ENCODE peak calls at places on chromosomes 5 and 9, in ten cellular contexts. One of them, this sample, is unnamed.

GRCh38 chr9:16178294-16178693 is 625.5 kb downstream of the CCDC171 start:
- DNase-seq in brain microvascular endothelial cell: no peak
- DNase-seq in sigmoid colon: no peak
- DNase-seq in spleen: no peak
- DNase-seq in stimulated activated CD8-positive, alpha-beta memory T cell treated with anti-CD3 and anti-CD28 coated beads, Interleukin-15, amount 100 ng/mL, for 1 hour: no peak
- DNase-seq in type B pancreatic cell: no peak
- DNase-seq in NCI-H2081: no peak
- DNase-seq in ovary: no peak
- DNase-seq in AG10803: no peak
- DNase-seq in naive B cell: no peak
- DNase-seq in this sample: no peak

GRCh38 chr9:125701351-125701750 is 5.7 kb downstream of the MAPKAP1 start:
- DNase-seq in brain microvascular endothelial cell: peak
- DNase-seq in sigmoid colon: no peak
- DNase-seq in spleen: no peak
- DNase-seq in stimulated activated CD8-positive, alpha-beta memory T cell treated with anti-CD3 and anti-CD28 coated beads, Interleukin-15, amount 100 ng/mL, for 1 hour: no peak
- DNase-seq in type B pancreatic cell: no peak
- DNase-seq in NCI-H2081: no peak
- DNase-seq in ovary: no peak
- DNase-seq in AG10803: peak
- DNase-seq in naive B cell: no peak
- DNase-seq in this sample: no peak

GRCh38 chr9:93300175-93300572 is 116.2 kb downstream of the WNK2 start:
- DNase-seq in brain microvascular endothelial cell: no peak
- DNase-seq in sigmoid colon: no peak
- DNase-seq in spleen: peak
- DNase-seq in stimulated activated CD8-positive, alpha-beta memory T cell treated with anti-CD3 and anti-CD28 coated beads, Interleukin-15, amount 100 ng/mL, for 1 hour: no peak
- DNase-seq in type B pancreatic cell: peak
- DNase-seq in NCI-H2081: no peak
- DNase-seq in ovary: no peak
- DNase-seq in AG10803: no peak
- DNase-seq in naive B cell: no peak
- DNase-seq in this sample: no peak

GRCh38 chr9:90999425-91000397 is 198.1 kb downstream of the SYK start:
- DNase-seq in brain microvascular endothelial cell: no peak
- DNase-seq in sigmoid colon: no peak
- DNase-seq in spleen: no peak
- DNase-seq in stimulated activated CD8-positive, alpha-beta memory T cell treated with anti-CD3 and anti-CD28 coated beads, Interleukin-15, amount 100 ng/mL, for 1 hour: no peak
- DNase-seq in type B pancreatic cell: no peak
- DNase-seq in NCI-H2081: peak
- DNase-seq in ovary: no peak
- DNase-seq in AG10803: no peak
- DNase-seq in naive B cell: no peak
- DNase-seq in this sample: no peak

GRCh38 chr5:143179126-143179740 is 224.3 kb downstream of the NR3C1 start:
- DNase-seq in brain microvascular endothelial cell: no peak
- DNase-seq in sigmoid colon: no peak
- DNase-seq in spleen: no peak
- DNase-seq in stimulated activated CD8-positive, alpha-beta memory T cell treated with anti-CD3 and anti-CD28 coated beads, Interleukin-15, amount 100 ng/mL, for 1 hour: no peak
- DNase-seq in type B pancreatic cell: no peak
- DNase-seq in NCI-H2081: no peak
- DNase-seq in ovary: no peak
- DNase-seq in AG10803: no peak
- DNase-seq in naive B cell: no peak
- DNase-seq in this sample: no peak

GRCh38 chr5:140109818-140110733 is 3.8 kb upstream of the PURA start:
- DNase-seq in brain microvascular endothelial cell: no peak
- DNase-seq in sigmoid colon: no peak
- DNase-seq in spleen: no peak
- DNase-seq in stimulated activated CD8-positive, alpha-beta memory T cell treated with anti-CD3 and anti-CD28 coated beads, Interleukin-15, amount 100 ng/mL, for 1 hour: no peak
- DNase-seq in type B pancreatic cell: no peak
- DNase-seq in NCI-H2081: no peak
- DNase-seq in ovary: no peak
- DNase-seq in AG10803: no peak
- DNase-seq in naive B cell: no peak
- DNase-seq in this sample: no peak

GRCh38 chr5:73419414-73420390 is 28.9 kb downstream of the FOXD1 start:
- DNase-seq in brain microvascular endothelial cell: peak
- DNase-seq in sigmoid colon: no peak
- DNase-seq in spleen: no peak
- DNase-seq in stimulated activated CD8-positive, alpha-beta memory T cell treated with anti-CD3 and anti-CD28 coated beads, Interleukin-15, amount 100 ng/mL, for 1 hour: no peak
- DNase-seq in type B pancreatic cell: peak
- DNase-seq in NCI-H2081: no peak
- DNase-seq in ovary: no peak
- DNase-seq in AG10803: peak
- DNase-seq in naive B cell: no peak
- DNase-seq in this sample: no peak

GRCh38 chr9:129869585-129870501 is 34.6 kb downstream of the USP20 start:
- DNase-seq in brain microvascular endothelial cell: no peak
- DNase-seq in sigmoid colon: no peak
- DNase-seq in spleen: peak
- DNase-seq in stimulated activated CD8-positive, alpha-beta memory T cell treated with anti-CD3 and anti-CD28 coated beads, Interleukin-15, amount 100 ng/mL, for 1 hour: no peak
- DNase-seq in type B pancreatic cell: no peak
- DNase-seq in NCI-H2081: no peak
- DNase-seq in ovary: no peak
- DNase-seq in AG10803: no peak
- DNase-seq in naive B cell: no peak
- DNase-seq in this sample: no peak

GRCh38 chr9:136093995-136094881 is 851 bp downstream of the NACC2 start:
- DNase-seq in brain microvascular endothelial cell: peak
- DNase-seq in sigmoid colon: peak
- DNase-seq in spleen: peak
- DNase-seq in stimulated activated CD8-positive, alpha-beta memory T cell treated with anti-CD3 and anti-CD28 coated beads, Interleukin-15, amount 100 ng/mL, for 1 hour: peak
- DNase-seq in type B pancreatic cell: no peak
- DNase-seq in NCI-H2081: no peak
- DNase-seq in ovary: peak
- DNase-seq in AG10803: peak
- DNase-seq in naive B cell: no peak
- DNase-seq in this sample: peak

GRCh38 chr9:113519401-113520108 is 56.0 kb downstream of the RGS3 start:
- DNase-seq in brain microvascular endothelial cell: no peak
- DNase-seq in sigmoid colon: no peak
- DNase-seq in spleen: no peak
- DNase-seq in stimulated activated CD8-positive, alpha-beta memory T cell treated with anti-CD3 and anti-CD28 coated beads, Interleukin-15, amount 100 ng/mL, for 1 hour: no peak
- DNase-seq in type B pancreatic cell: no peak
- DNase-seq in NCI-H2081: no peak
- DNase-seq in ovary: no peak
- DNase-seq in AG10803: no peak
- DNase-seq in naive B cell: no peak
- DNase-seq in this sample: peak

GRCh38 chr9:135718616-135719015 is 16.6 kb downstream of the KCNT1 start:
- DNase-seq in brain microvascular endothelial cell: peak
- DNase-seq in sigmoid colon: no peak
- DNase-seq in spleen: peak
- DNase-seq in stimulated activated CD8-positive, alpha-beta memory T cell treated with anti-CD3 and anti-CD28 coated beads, Interleukin-15, amount 100 ng/mL, for 1 hour: no peak
- DNase-seq in type B pancreatic cell: no peak
- DNase-seq in NCI-H2081: no peak
- DNase-seq in ovary: no peak
- DNase-seq in AG10803: peak
- DNase-seq in naive B cell: no peak
- DNase-seq in this sample: peak

GRCh38 chr5:98497391-98497790 is 276.1 kb upstream of the RGMB start:
- DNase-seq in brain microvascular endothelial cell: no peak
- DNase-seq in sigmoid colon: no peak
- DNase-seq in spleen: no peak
- DNase-seq in stimulated activated CD8-positive, alpha-beta memory T cell treated with anti-CD3 and anti-CD28 coated beads, Interleukin-15, amount 100 ng/mL, for 1 hour: no peak
- DNase-seq in type B pancreatic cell: no peak
- DNase-seq in NCI-H2081: no peak
- DNase-seq in ovary: no peak
- DNase-seq in AG10803: no peak
- DNase-seq in naive B cell: no peak
- DNase-seq in this sample: no peak

This sample was measured in SW480.